ENCODE peak calls at places on chromosomes 1 and 21, in seven cellular contexts. P is activated naive CD4-positive, alpha-beta T cell treated with anti-CD3 and anti-CD28 coated beads, Interleukin-2, amount 10 ng/mL, durations not matched to agents 7 days and 5 days; I is AG04450; X is anterior cingulate cortex; O is Caki2; J is nucleus accumbens; A is endothelial cell. U is an unnamed sample.

GRCh38 chr1:70528591-70529333 is 117.7 kb downstream of the CTH start:
- DNase-seq in J (no peak), I (no peak), A (peak; percentile 38), X (no peak), P (peak; percentile 26), O (no peak), U (peak; percentile 29)

GRCh38 chr1:4058706-4059105 is 158.6 kb upstream of the C1orf174 start:
- DNase-seq in A (no peak), J (no peak), X (no peak), O (no peak), P (no peak), I (no peak), U (peak; percentile 4)

GRCh38 chr1:206005761-206006160 is 2.6 kb upstream of the RAB7B start:
- DNase-seq in I (no peak), P (no peak), O (no peak), X (no peak), J (no peak), A (no peak), U (no peak)

GRCh38 chr1:36008546-36009197 is 75.2 kb upstream of the TEKT2 start:
- DNase-seq in X (no peak), I (peak; percentile 18), P (no peak), J (no peak), O (peak; percentile 58), A (no peak), U (no peak)

GRCh38 chr21:41858466-41859296 is 20.5 kb downstream of the PRDM15 start:
- DNase-seq in X (no peak), I (no peak), P (peak; percentile 19), A (no peak), J (no peak), O (no peak), U (no peak)

GRCh38 chr1:199422206-199422605 is 605.3 kb upstream of the NR5A2 start:
- DNase-seq in P (no peak), I (peak; percentile 8), A (peak; percentile 20), X (no peak), O (no peak), J (no peak), U (no peak)

GRCh38 chr1:198628064-198628455 is 10.8 kb upstream of the PTPRC start:
- DNase-seq in A (no peak), P (no peak), X (no peak), O (no peak), I (no peak), J (no peak), U (no peak)

GRCh38 chr1:214146523-214146922 is 134.4 kb upstream of the SMYD2 start:
- DNase-seq in O (no peak), P (no peak), X (no peak), I (no peak), J (no peak), A (no peak), U (no peak)

GRCh38 chr1:247435026-247435770 is 19.2 kb downstream of the NLRP3 start:
- DNase-seq in P (no peak), I (no peak), X (no peak), O (no peak), A (no peak), J (no peak), U (no peak)

GRCh38 chr21:22710725-22711124 is 1712.5 kb downstream of the NCAM2 start:
- DNase-seq in O (no peak), J (no peak), X (no peak), A (no peak), I (no peak), P (no peak), U (no peak)

GRCh38 chr1:19260211-19261138 is 8.9 kb downstream of the MRTO4 start:
- DNase-seq in O (peak; percentile 83), A (no peak), P (no peak), X (no peak), I (peak; percentile 59), J (no peak), U (no peak)

GRCh38 chr1:154176341-154176740 is 15.6 kb downstream of the TPM3 start:
- DNase-seq in A (no peak), J (no peak), O (peak; percentile 55), I (peak; percentile 63), X (no peak), P (no peak), U (no peak)

GRCh38 chr1:160206421-160207117 is 1.4 kb downstream of the PEA15 start:
- DNase-seq in P (no peak), J (no peak), O (peak; percentile 64), X (no peak), I (peak; percentile 70), A (no peak), U (no peak)

GRCh38 chr1:111225717-111226400 is 1.7 kb upstream of the CHI3L2 start:
- DNase-seq in X (no peak), J (no peak), O (no peak), P (peak; percentile 63), A (no peak), I (no peak), U (peak; percentile 45)

GRCh38 chr1:206716519-206717236 is 32.0 kb downstream of the MAPKAPK2 start:
- DNase-seq in X (no peak), J (no peak), O (no peak), I (no peak), A (no peak), P (no peak), U (no peak)

GRCh38 chr1:228368801-228369607 is 37.6 kb downstream of the TRIM11 start:
- DNase-seq in J (no peak), A (no peak), X (no peak), I (no peak), P (no peak), O (no peak), U (no peak)

GRCh38 chr1:180643693-180644092 is 11.9 kb downstream of the XPR1 start:
- DNase-seq in J (no peak), I (no peak), P (no peak), O (no peak), X (no peak), A (no peak), U (no peak)

GRCh38 chr1:53800621-53801020 is 37.5 kb downstream of the NDC1 start:
- DNase-seq in P (no peak), J (no peak), I (no peak), A (no peak), X (no peak), O (no peak), U (no peak)

GRCh38 chr1:204254031-204254661 is 40.4 kb upstream of the GOLT1A start:
- DNase-seq in J (no peak), X (no peak), O (peak; percentile 14), I (peak; percentile 24), A (no peak), P (no peak), U (no peak)

GRCh38 chr1:230855886-230856285 is 12.4 kb downstream of the C1orf198 start:
- DNase-seq in I (no peak), J (peak; percentile 41), P (no peak), X (no peak), A (no peak), O (no peak), U (no peak)

GRCh38 chr1:88650676-88651418 is 33.2 kb upstream of the PKN2 start:
- DNase-seq in O (no peak), J (no peak), I (no peak), X (no peak), P (no peak), A (no peak), U (no peak)

GRCh38 chr1:234707641-234708040 is 97.7 kb upstream of the IRF2BP2 start:
- DNase-seq in X (no peak), P (no peak), J (no peak), I (no peak), A (no peak), O (no peak), U (no peak)

GRCh38 chr1:75520028-75520427 is 90.9 kb downstream of the SLC44A5 start:
- DNase-seq in X (no peak), I (no peak), O (no peak), P (no peak), J (no peak), A (no peak), U (no peak)

GRCh38 chr1:153877112-153877511 is 45.7 kb downstream of the GATAD2B start:
- DNase-seq in O (no peak), A (no peak), X (no peak), P (no peak), J (no peak), I (no peak), U (no peak)

GRCh38 chr1:22288593-22289241 is 145.8 kb upstream of the WNT4 start:
- DNase-seq in O (no peak), P (no peak), X (no peak), I (no peak), A (no peak), J (no peak), U (no peak)

GRCh38 chr21:29805110-29805509 is 134.7 kb downstream of the GRIK1 start:
- DNase-seq in I (no peak), O (no peak), A (no peak), X (no peak), P (no peak), J (no peak), U (no peak)

GRCh38 chr21:44700101-44701022 is 3.4 kb downstream of the KRTAP10-12 start:
- DNase-seq in O (no peak), P (no peak), A (no peak), J (no peak), I (no peak), X (no peak), U (peak; percentile 6)

GRCh38 chr1:22799971-22800370 is 89.3 kb downstream of the EPHB2 start:
- DNase-seq in X (peak; percentile 40), P (no peak), A (no peak), I (no peak), J (peak; percentile 48), O (no peak), U (no peak)

GRCh38 chr1:201072149-201072548 is 40.1 kb downstream of the CACNA1S start:
- DNase-seq in J (no peak), A (no peak), O (no peak), P (no peak), X (no peak), I (no peak), U (no peak)

GRCh38 chr21:42636535-42636914 is 16.9 kb upstream of the PDE9A start:
- DNase-seq in O (peak; percentile 65), J (no peak), A (no peak), I (no peak), P (no peak), X (no peak), U (no peak)

GRCh38 chr1:203065191-203065590 is 20.6 kb downstream of the MYOG start:
- DNase-seq in A (no peak), I (no peak), X (no peak), P (no peak), J (no peak), O (no peak), U (no peak)

GRCh38 chr1:31674626-31675025 is 29.2 kb downstream of the COL16A1 start:
- DNase-seq in J (no peak), X (no peak), P (no peak), O (no peak), A (no peak), I (no peak), U (no peak)

GRCh38 chr1:78114034-78114956 is 68.5 kb downstream of the GIPC2 start:
- DNase-seq in O (peak; percentile 58), J (peak; percentile 21), P (peak; percentile 66), X (no peak), I (peak; percentile 53), A (peak; percentile 65), U (peak; percentile 74)

GRCh38 chr1:217253985-217254384 is 376.9 kb downstream of the GPATCH2 start:
- DNase-seq in X (no peak), P (no peak), I (no peak), A (no peak), J (no peak), O (no peak), U (no peak)

U was measured in activated CD8-positive, alpha-beta T cell treated with anti-CD3 and anti-CD28 coated beads, Interleukin-2, amount 10 ng/mL, durations not matched to agents 7 days and 5 days.